ENCODE peak calls at places on chromosomes 11 and 22, in eight cellular contexts. T is activated T-cell treated with anti-CD3 and anti-CD28 coated beads, Interleukin-2, amount 50 U/mL, for 1 hour; P is K562; G is activated T-helper 9 cell treated with anti-CD3 and anti-CD28 coated beads, Interleukin-2, amount 50 U/mL, for 16 hours; A is HEK293T; U is GM19239; V is mucosa of descending colon; J is esophagus squamous epithelium. S is an unnamed sample.

GRCh38 chr11:2698386-2699184 is 1.2 kb downstream of the KCNQ1OT1 start:
- DNase-seq in T (no peak), P (no peak), G (no peak), A (no peak), U (no peak), V (no peak), J (no peak), S (no peak)

GRCh38 chr22:45164217-45165123 is 745 bp downstream of the NUP50 start:
- DNase-seq in T (peak), P (peak), G (peak), A (peak), U (peak), V (peak), J (no peak), S (peak)

GRCh38 chr22:34801221-34801620 is 264.7 kb upstream of the ISX start:
- DNase-seq in T (no peak), P (no peak), G (no peak), A (no peak), U (no peak), V (no peak), J (no peak), S (no peak)

GRCh38 chr11:58286249-58286648 is 18.2 kb upstream of the OR10W1 start:
- DNase-seq in T (no peak), P (no peak), G (no peak), A (peak), U (peak), V (peak), J (no peak), S (peak)

GRCh38 chr11:33317662-33318061 is 60.5 kb downstream of the HIPK3 start:
- DNase-seq in T (no peak), P (no peak), G (no peak), A (no peak), U (no peak), V (no peak), J (no peak), S (no peak)

GRCh38 chr22:40027191-40028097 is 32.7 kb downstream of the FAM83F start:
- DNase-seq in T (no peak), P (no peak), G (no peak), A (no peak), U (no peak), V (no peak), J (no peak), S (no peak)

GRCh38 chr11:113562576-113562975 is 87.4 kb upstream of the DRD2 start:
- DNase-seq in T (no peak), P (no peak), G (no peak), A (no peak), U (no peak), V (no peak), J (no peak), S (no peak)

GRCh38 chr11:15114501-15115475 is at the start of gene INSC:
- DNase-seq in T (no peak), P (no peak), G (no peak), A (no peak), U (no peak), V (no peak), J (no peak), S (peak)

GRCh38 chr11:118398797-118399564 is 2.4 kb upstream of the ATP5MG start:
- DNase-seq in T (peak), P (no peak), G (peak), A (no peak), U (peak), V (no peak), J (no peak), S (no peak)

GRCh38 chr22:27065259-27065658 is 407.9 kb downstream of the MIAT start:
- DNase-seq in T (no peak), P (no peak), G (no peak), A (no peak), U (no peak), V (no peak), J (no peak), S (no peak)